ENCODE peak calls at places on chromosome 10, in five cellular contexts. Q, T, C, A and B are unnamed samples.

GRCh38 chr10:88508054-88508453 is 75.1 kb downstream of the RNLS start:
- DNase-seq in Q (no peak), T (no peak), C (no peak), A (no peak), B (no peak)

GRCh38 chr10:89645742-89646172 is 715 bp upstream of the PANK1 start:
- DNase-seq in Q (no peak), T (no peak), C (peak), A (peak), B (no peak)

GRCh38 chr10:6927001-6927400 is 346.9 kb upstream of the PRKCQ start:
- DNase-seq in Q (no peak), T (no peak), C (no peak), A (no peak), B (no peak)

GRCh38 chr10:113562693-113563092 is 9.8 kb downstream of the HABP2 start:
- DNase-seq in Q (no peak), T (no peak), C (no peak), A (no peak), B (no peak)

GRCh38 chr10:17617031-17617911 is at the start of gene HACD1:
- DNase-seq in Q (peak), T (peak), C (peak), A (peak), B (peak)

GRCh38 chr10:102422586-102423129 is 2.0 kb downstream of the FBXL15 start:
- DNase-seq in Q (peak), T (peak), C (peak), A (peak), B (no peak)

GRCh38 chr10:117137031-117137910 is 799 bp downstream of the VAX1 start:
- DNase-seq in Q (no peak), T (no peak), C (peak), A (no peak), B (no peak)

GRCh38 chr10:60663850-60664249 is 114.4 kb upstream of the CDK1 start:
- DNase-seq in Q (no peak), T (no peak), C (no peak), A (no peak), B (no peak)

GRCh38 chr10:110898391-110898790 is 20.6 kb downstream of the BBIP1 start:
- DNase-seq in Q (peak), T (no peak), C (no peak), A (no peak), B (no peak)

GRCh38 chr10:44938938-44939337 is 20.7 kb upstream of the RASSF4 start:
- DNase-seq in Q (no peak), T (no peak), C (no peak), A (no peak), B (no peak)

GRCh38 chr10:123354521-123354920 is 200.3 kb downstream of the BUB3 start:
- DNase-seq in Q (no peak), T (no peak), C (no peak), A (no peak), B (no peak)

GRCh38 chr10:37680716-37681616 is 176.4 kb downstream of the ZNF248 start:
- DNase-seq in Q (no peak), T (no peak), C (no peak), A (no peak), B (no peak)

GRCh38 chr10:6416892-6417512 is 163.1 kb downstream of the PRKCQ start:
- DNase-seq in Q (peak), T (no peak), C (no peak), A (no peak), B (no peak)

GRCh38 chr10:56622335-56622973 is 261.4 kb upstream of the ZWINT start:
- DNase-seq in Q (no peak), T (no peak), C (no peak), A (no peak), B (no peak)

GRCh38 chr10:123109466-123109865 is 26.3 kb upstream of the HMX3 start:
- DNase-seq in Q (no peak), T (no peak), C (no peak), A (no peak), B (no peak)

GRCh38 chr10:125123363-125124113 is 36.8 kb downstream of the CTBP2 start:
- DNase-seq in Q (peak), T (peak), C (peak), A (peak), B (peak)

GRCh38 chr10:93501650-93502049 is 5.2 kb downstream of the CEP55 start:
- DNase-seq in Q (no peak), T (no peak), C (no peak), A (no peak), B (no peak)

GRCh38 chr10:34808789-34809745 is 6.0 kb downstream of the PARD3 start:
- DNase-seq in Q (peak), T (no peak), C (peak), A (no peak), B (peak)

GRCh38 chr10:69389827-69390490 is 26.8 kb downstream of the TACR2 start:
- DNase-seq in Q (peak), T (no peak), C (no peak), A (no peak), B (no peak)

GRCh38 chr10:12252882-12253546 is 57.0 kb downstream of the CDC123 start:
- DNase-seq in Q (peak), T (no peak), C (peak), A (peak), B (no peak)

GRCh38 chr10:52443419-52444388 is 129.6 kb downstream of the DKK1 start:
- DNase-seq in Q (peak), T (no peak), C (no peak), A (no peak), B (no peak)

GRCh38 chr10:100637785-100638184 is 102.0 kb downstream of the HIF1AN start:
- DNase-seq in Q (no peak), T (no peak), C (peak), A (no peak), B (no peak)

GRCh38 chr10:126240483-126240882 is 147.8 kb downstream of the ADAM12 start:
- DNase-seq in Q (no peak), T (no peak), C (no peak), A (no peak), B (peak)

GRCh38 chr10:45532501-45532900 is 140.1 kb downstream of the ZFAND4 start:
- DNase-seq in Q (no peak), T (no peak), C (no peak), A (no peak), B (no peak)

GRCh38 chr10:115141254-115141653 is 48.1 kb downstream of the ATRNL1 start:
- DNase-seq in Q (peak), T (no peak), C (no peak), A (no peak), B (no peak)

GRCh38 chr10:75276029-75276872 is 40.5 kb upstream of the COMTD1 start:
- DNase-seq in Q (no peak), T (no peak), C (no peak), A (no peak), B (no peak)

GRCh38 chr10:100621360-100622205 is 85.8 kb downstream of the HIF1AN start:
- DNase-seq in Q (peak), T (no peak), C (no peak), A (no peak), B (no peak)

GRCh38 chr10:108515821-108516220 is 1351.3 kb upstream of the SORCS1 start:
- DNase-seq in Q (no peak), T (no peak), C (no peak), A (no peak), B (no peak)

GRCh38 chr10:84261236-84261635 is 16.4 kb downstream of the RGR start:
- DNase-seq in Q (no peak), T (no peak), C (no peak), A (no peak), B (no peak)

GRCh38 chr10:92530421-92530820 is 43.5 kb downstream of the IDE start:
- DNase-seq in Q (peak), T (no peak), C (no peak), A (no peak), B (no peak)

GRCh38 chr10:42754155-42755027 is 28.2 kb upstream of the BMS1 start:
- DNase-seq in Q (no peak), T (peak), C (peak), A (no peak), B (no peak)

GRCh38 chr10:113527181-113527580 is 25.7 kb upstream of the HABP2 start:
- DNase-seq in Q (no peak), T (no peak), C (no peak), A (no peak), B (no peak)

GRCh38 chr10:36465604-36466379 is 659.6 kb upstream of the ANKRD30A start:
- DNase-seq in Q (no peak), T (no peak), C (no peak), A (no peak), B (no peak)

GRCh38 chr10:132878730-132879407 is 63.5 kb downstream of the CFAP46 start:
- DNase-seq in Q (no peak), T (no peak), C (no peak), A (no peak), B (peak)

GRCh38 chr10:16986406-16987128 is 143.0 kb downstream of the CUBN start:
- DNase-seq in Q (peak), T (no peak), C (no peak), A (no peak), B (no peak)

GRCh38 chr10:62479523-62479922 is 105.4 kb downstream of the ZNF365 start:
- DNase-seq in Q (no peak), T (no peak), C (no peak), A (no peak), B (no peak)
- TF ChIP-seq CTCF in Q (no peak), T (no peak), C (no peak), A (no peak), B (no peak)

GRCh38 chr10:71641986-71642385 is 77.6 kb downstream of the C10orf105 start:
- DNase-seq in Q (no peak), T (no peak), C (no peak), A (no peak), B (no peak)

GRCh38 chr10:71639412-71639719 is 80.2 kb downstream of the C10orf105 start:
- DNase-seq in Q (no peak), T (no peak), C (no peak), A (peak), B (no peak)

GRCh38 chr10:71643904-71644303 is 75.7 kb downstream of the C10orf105 start:
- DNase-seq in Q (no peak), T (no peak), C (no peak), A (no peak), B (no peak)

GRCh38 chr10:71638577-71639411 is 80.8 kb downstream of the C10orf105 start:
- DNase-seq in Q (no peak), T (peak), C (peak), A (peak), B (no peak)

DNA sequence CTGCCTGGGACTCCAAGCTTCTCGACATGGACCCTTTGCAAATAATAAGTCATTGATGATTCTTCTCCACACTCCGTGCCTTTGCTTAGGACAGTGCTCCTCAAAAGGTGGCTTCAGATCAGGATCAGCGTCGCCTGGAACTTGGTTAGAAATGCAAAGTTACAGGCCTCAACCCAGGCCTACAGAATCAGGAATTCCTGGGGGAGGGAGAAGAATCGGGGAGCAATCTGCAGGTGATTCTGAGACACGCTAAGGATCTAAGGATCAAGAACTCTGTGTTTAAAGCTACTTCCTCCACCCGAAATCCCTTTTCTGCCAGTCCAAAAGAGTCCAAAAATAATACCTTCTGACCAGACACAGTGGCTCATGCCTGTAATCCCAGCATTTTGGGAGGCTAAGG is 78.1 kb downstream of the C10orf105 start:
- DNase-seq in Q (no peak), T (no peak), C (no peak), A (no peak), B (no peak)
- H3K4me3 ChIP-seq in Q (no peak), T (no peak), C (no peak), A (no peak), B (no peak)

DNA sequence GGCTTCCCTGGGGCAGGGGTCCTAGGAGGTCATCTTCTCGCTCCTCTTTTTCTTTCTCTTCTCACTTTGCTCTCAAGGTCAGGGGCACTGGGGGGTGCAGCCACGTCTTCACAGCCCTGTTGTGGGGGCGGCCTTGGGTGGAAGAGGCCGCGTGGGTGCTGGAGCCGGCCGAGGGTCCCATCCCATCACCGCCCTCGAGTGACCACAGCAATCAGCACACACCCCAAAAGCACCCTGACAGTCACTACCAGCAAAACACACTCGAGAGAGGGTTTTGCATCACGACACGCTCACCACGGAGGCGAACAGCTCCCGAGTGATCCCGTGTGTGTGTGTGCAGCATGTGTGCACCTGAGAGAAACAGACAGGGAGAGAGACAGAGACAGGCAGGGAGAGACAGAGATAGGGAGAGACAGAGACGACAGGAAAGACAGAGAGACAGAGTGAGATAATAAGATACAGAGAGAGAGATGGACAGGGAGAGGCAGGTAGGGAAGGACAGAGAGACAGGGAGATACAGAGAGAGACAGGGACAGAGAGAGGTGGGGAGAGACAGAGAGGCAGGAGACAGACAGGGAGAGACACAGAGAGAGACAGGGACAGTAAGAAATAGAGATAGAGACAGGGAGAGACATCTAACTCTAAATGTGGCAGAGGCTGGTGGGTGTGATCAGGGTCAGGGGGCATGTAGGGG is 100.9 kb downstream of the WDR37 start:
- DNase-seq in Q (no peak), T (no peak), C (no peak), A (no peak), B (no peak)
- H3K27ac ChIP-seq in Q (no peak), T (no peak), C (no peak), A (no peak), B (no peak)

GRCh38 chr10:3781458-3782098 is 3.4 kb downstream of the KLF6 start:
- DNase-seq in Q (peak), T (peak), C (peak), A (peak), B (no peak)
- TF ChIP-seq CTCF in Q (peak), T (no peak), C (peak), A (peak), B (peak)

GRCh38 chr10:128046156-128046933 is 79.9 kb downstream of the MKI67 start:
- DNase-seq in Q (no peak), T (no peak), C (no peak), A (no peak), B (no peak)

GRCh38 chr10:128047337-128047736 is 78.9 kb downstream of the MKI67 start:
- DNase-seq in Q (no peak), T (no peak), C (peak), A (peak), B (no peak)

GRCh38 chr10:128049226-128050010 is 76.8 kb downstream of the MKI67 start:
- DNase-seq in Q (no peak), T (no peak), C (no peak), A (no peak), B (no peak)

GRCh38 chr10:128046934-128047251 is 79.3 kb downstream of the MKI67 start:
- DNase-seq in Q (no peak), T (no peak), C (no peak), A (no peak), B (peak)

DNA sequence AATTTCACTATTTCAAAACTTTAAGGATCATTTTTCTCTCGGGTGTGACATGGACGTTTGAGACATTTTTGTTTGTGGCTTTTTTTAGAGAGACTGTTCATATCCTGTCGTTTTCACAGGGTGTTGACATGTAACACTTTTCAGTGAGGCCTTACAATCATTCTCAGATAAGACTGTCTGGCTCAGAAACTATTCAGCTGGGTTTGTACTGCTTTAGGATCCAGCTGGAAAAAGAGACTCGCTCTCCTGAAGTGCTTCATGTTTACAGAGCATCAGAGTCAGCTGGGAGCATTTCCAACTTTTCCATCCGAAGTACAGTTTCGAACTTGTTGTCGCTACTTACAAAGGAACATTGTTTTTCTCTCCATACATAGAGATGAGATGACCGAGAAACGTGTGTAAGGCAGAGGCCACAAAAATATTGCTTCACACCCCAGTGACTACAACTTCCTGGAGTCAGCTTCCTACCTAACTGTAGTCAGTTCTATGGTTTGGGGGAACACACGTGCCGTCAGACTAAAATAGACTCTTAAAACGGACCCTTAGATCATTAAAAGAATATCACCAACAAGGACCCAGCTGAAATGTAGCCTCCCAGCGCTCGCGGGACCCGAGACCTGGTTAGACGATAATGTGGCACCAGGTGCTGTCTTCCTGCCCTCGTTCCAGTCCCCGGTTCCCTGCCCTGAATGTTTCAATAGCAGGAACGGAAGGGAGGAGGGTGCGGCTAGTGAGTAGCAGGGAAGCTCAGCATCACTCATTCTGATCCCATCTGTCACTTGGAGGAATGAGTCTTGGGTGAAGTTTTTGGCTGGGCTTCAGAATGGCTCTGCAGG is 78.0 kb downstream of the MKI67 start:
- DNase-seq in Q (peak), T (no peak), C (no peak), A (peak), B (no peak)
- H3K4me3 ChIP-seq in Q (no peak), T (no peak), C (no peak), A (peak), B (no peak)